ENCODE peak calls at places on chromosome 22, in four cellular contexts. Q is activated CD4-positive, alpha-beta T cell treated with anti-CD3 and anti-CD28 coated beads, Interleukin-2, amount 50 U/mL, for 48 hours; G is psoas muscle; F is Kasumi-1. V is an unnamed sample.

GRCh38 chr22:48534395-48534958 is 1293.2 kb downstream of the BRD1 start:
- DNase-seq in Q (no peak), G (no peak), F (no peak), V (no peak)

GRCh38 chr22:24962094-24962493 is 9.6 kb downstream of the KIAA1671 start:
- DNase-seq in Q (no peak), G (no peak), F (no peak), V (no peak)

GRCh38 chr22:45632791-45633515 is 38.7 kb upstream of the ATXN10 start:
- DNase-seq in Q (no peak), G (no peak), F (no peak), V (no peak)

GRCh38 chr22:24424001-24424900 is 3.1 kb upstream of the ADORA2A start:
- DNase-seq in Q (peak), G (no peak), F (no peak), V (peak)

GRCh38 chr22:27663812-27664211 is 137.7 kb downstream of the MN1 start:
- DNase-seq in Q (no peak), G (no peak), F (no peak), V (no peak)

GRCh38 chr22:38213319-38214247 is 11.8 kb downstream of the MAFF start:
- DNase-seq in Q (no peak), G (no peak), F (no peak), V (no peak)

GRCh38 chr22:37498289-37498909 is 12.2 kb upstream of the MFNG start:
- DNase-seq in Q (peak), G (no peak), F (peak), V (no peak)

GRCh38 chr22:24029304-24029703 is 18.2 kb downstream of the CABIN1 start:
- DNase-seq in Q (no peak), G (no peak), F (no peak), V (no peak)

GRCh38 chr22:27195104-27195503 is 537.7 kb downstream of the MIAT start:
- DNase-seq in Q (no peak), G (peak), F (no peak), V (no peak)

GRCh38 chr22:35839811-35840739 is 122.4 kb downstream of the APOL5 start:
- DNase-seq in Q (no peak), G (peak), F (no peak), V (peak)

GRCh38 chr22:24090581-24090980 is 79.5 kb downstream of the CABIN1 start:
- DNase-seq in Q (no peak), G (no peak), F (no peak), V (no peak)

GRCh38 chr22:38205261-38206128 is 3.7 kb downstream of the MAFF start:
- DNase-seq in Q (no peak), G (peak), F (no peak), V (peak)

GRCh38 chr22:20953668-20954500 is 13.2 kb upstream of the AIFM3 start:
- DNase-seq in Q (no peak), G (peak), F (no peak), V (peak)

GRCh38 chr22:38783095-38783710 is 10.7 kb downstream of the DNAL4 start:
- DNase-seq in Q (no peak), G (no peak), F (no peak), V (no peak)

GRCh38 chr22:21842946-21843345 is 24.5 kb downstream of the MAPK1 start:
- DNase-seq in Q (no peak), G (no peak), F (no peak), V (no peak)

GRCh38 chr22:17332109-17332508 is 37.2 kb upstream of the CECR2 start:
- DNase-seq in Q (no peak), G (no peak), F (no peak), V (no peak)

GRCh38 chr22:36873614-36874308 is 13.0 kb downstream of the NCF4 start:
- DNase-seq in Q (peak), G (peak), F (peak), V (peak)

GRCh38 chr22:23696326-23696851 is 5.6 kb downstream of the RGL4 start:
- DNase-seq in Q (peak), G (no peak), F (peak), V (no peak)

GRCh38 chr22:44475706-44476105 is 22.3 kb downstream of the RTL6 start:
- DNase-seq in Q (no peak), G (no peak), F (no peak), V (no peak)

GRCh38 chr22:35642305-35642741 is 5.9 kb upstream of the APOL6 start:
- DNase-seq in Q (no peak), G (no peak), F (no peak), V (peak)

GRCh38 chr22:19991645-19992451 is 24.8 kb downstream of the ARVCF start:
- DNase-seq in Q (no peak), G (peak), F (no peak), V (peak)

GRCh38 chr22:20083891-20084546 is 4.0 kb downstream of the DGCR8 start:
- DNase-seq in Q (no peak), G (no peak), F (no peak), V (no peak)

GRCh38 chr22:44931077-44931540 is 78.7 kb downstream of the PHF21B start:
- DNase-seq in Q (no peak), G (peak), F (no peak), V (peak)

GRCh38 chr22:32016081-32016480 is 27.0 kb upstream of the SLC5A1 start:
- DNase-seq in Q (no peak), G (no peak), F (no peak), V (no peak)

GRCh38 chr22:45994516-45995404 is 17.8 kb upstream of the WNT7B start:
- DNase-seq in Q (peak), G (peak), F (peak), V (peak)

GRCh38 chr22:22181515-22181959 is 63.0 kb upstream of the VPREB1 start:
- DNase-seq in Q (no peak), G (no peak), F (no peak), V (no peak)

GRCh38 chr22:20015971-20016733 is 471 bp downstream of the ARVCF start:
- DNase-seq in Q (peak), G (no peak), F (peak), V (peak)

GRCh38 chr22:49768511-49768910 is 59.2 kb downstream of the BRD1 start:
- DNase-seq in Q (no peak), G (peak), F (no peak), V (no peak)

GRCh38 chr22:39308614-39309363 is 10.6 kb downstream of the RPL3 start:
- DNase-seq in Q (no peak), G (peak), F (no peak), V (peak)

GRCh38 chr22:44314425-44315067 is 1.8 kb upstream of the SHISAL1 start:
- DNase-seq in Q (no peak), G (no peak), F (no peak), V (no peak)

GRCh38 chr22:45585437-45585755 is 82.7 kb downstream of the FBLN1 start:
- DNase-seq in Q (no peak), G (peak), F (no peak), V (no peak)

GRCh38 chr22:33923033-33923432 is 2.8 kb upstream of the LARGE1 start:
- DNase-seq in Q (no peak), G (no peak), F (no peak), V (peak)

GRCh38 chr22:49969751-49970527 is 9.4 kb downstream of the PIM3 start:
- DNase-seq in Q (no peak), G (peak), F (no peak), V (no peak)

GRCh38 chr22:42399315-42400271 is 32.6 kb downstream of the NFAM1 start:
- DNase-seq in Q (no peak), G (no peak), F (peak), V (no peak)

GRCh38 chr22:38075961-38076360 is 8.0 kb downstream of the SLC16A8 start:
- DNase-seq in Q (no peak), G (peak), F (no peak), V (no peak)

GRCh38 chr22:35445933-35446332 is 46.0 kb downstream of the MCM5 start:
- DNase-seq in Q (no peak), G (no peak), F (no peak), V (no peak)

GRCh38 chr22:30485362-30485988 is 13.7 kb upstream of the SEC14L3 start:
- DNase-seq in Q (peak), G (peak), F (peak), V (peak)